ENCODE peak calls at places on chromosomes 1 and 21, in four cellular contexts. One of them, this sample, is unnamed.
A peak's percentile ranks its signal among the peaks of the same experiment; 100 is the strongest.

GRCh38 chr1:64950284-64950809 is 16.0 kb downstream of the JAK1 start:
- DNase-seq in glutamatergic neuron: no peak
- DNase-seq in RWPE1: no peak
- DNase-seq in GM23338: no peak
- DNase-seq in this sample: no peak

GRCh38 chr1:37765937-37766664 is 1.2 kb upstream of the EPHA10 start:
- DNase-seq in glutamatergic neuron: peak; percentile 33
- DNase-seq in GM23338: peak; percentile 75
- DNase-seq in RWPE1: no peak
- DNase-seq in this sample: no peak

GRCh38 chr1:184854036-184854435 is 99.4 kb upstream of the EDEM3 start:
- DNase-seq in GM23338: no peak
- DNase-seq in RWPE1: no peak
- DNase-seq in glutamatergic neuron: no peak
- DNase-seq in this sample: no peak

GRCh38 chr1:10836726-10837125 is 40.3 kb upstream of the CASZ1 start:
- DNase-seq in RWPE1: no peak
- DNase-seq in GM23338: peak; percentile 49
- DNase-seq in glutamatergic neuron: no peak
- DNase-seq in this sample: no peak

GRCh38 chr1:207407655-207408256 is 46.4 kb upstream of the CR2 start:
- DNase-seq in GM23338: no peak
- DNase-seq in glutamatergic neuron: no peak
- DNase-seq in RWPE1: no peak
- DNase-seq in this sample: no peak

GRCh38 chr21:46109251-46110221 is 11.6 kb downstream of the COL6A2 start:
- DNase-seq in RWPE1: no peak
- DNase-seq in glutamatergic neuron: peak; percentile 7
- DNase-seq in GM23338: no peak
- DNase-seq in this sample: no peak

GRCh38 chr1:24830680-24831272 is 85.5 kb downstream of the CLIC4 start:
- DNase-seq in GM23338: peak; percentile 82
- DNase-seq in glutamatergic neuron: no peak
- DNase-seq in RWPE1: peak; percentile 42
- DNase-seq in this sample: no peak

GRCh38 chr1:6329851-6330250 is 63.7 kb downstream of the ACOT7 start:
- DNase-seq in glutamatergic neuron: no peak
- DNase-seq in GM23338: no peak
- DNase-seq in RWPE1: no peak
- DNase-seq in this sample: no peak

GRCh38 chr1:176987016-176987415 is 177.5 kb downstream of the ASTN1 start:
- DNase-seq in RWPE1: no peak
- DNase-seq in GM23338: no peak
- DNase-seq in glutamatergic neuron: no peak
- DNase-seq in this sample: no peak

GRCh38 chr1:213374369-213374768 is 323.3 kb downstream of the RPS6KC1 start:
- DNase-seq in GM23338: peak; percentile 90
- DNase-seq in glutamatergic neuron: peak; percentile 93
- DNase-seq in RWPE1: peak; percentile 65
- DNase-seq in this sample: no peak

GRCh38 chr1:245915851-245916250 is 591.2 kb downstream of the SMYD3 start:
- DNase-seq in glutamatergic neuron: no peak
- DNase-seq in GM23338: no peak
- DNase-seq in RWPE1: no peak
- DNase-seq in this sample: no peak

GRCh38 chr1:63122051-63122450 is 200.3 kb upstream of the FOXD3 start:
- DNase-seq in RWPE1: no peak
- DNase-seq in glutamatergic neuron: peak; percentile 29
- DNase-seq in GM23338: no peak
- DNase-seq in this sample: no peak

GRCh38 chr21:44594406-44594916 is 2.2 kb upstream of the KRTAP10-6 start:
- DNase-seq in RWPE1: no peak
- DNase-seq in GM23338: no peak
- DNase-seq in glutamatergic neuron: no peak
- DNase-seq in this sample: no peak

GRCh38 chr1:11893907-11894251 is 32.3 kb downstream of the KIAA2013 start:
- DNase-seq in GM23338: peak; percentile 84
- DNase-seq in glutamatergic neuron: peak; percentile 77
- DNase-seq in RWPE1: peak; percentile 84
- DNase-seq in this sample: peak; percentile 87

GRCh38 chr21:39003982-39004775 is 179.1 kb downstream of the PSMG1 start:
- DNase-seq in RWPE1: no peak
- DNase-seq in glutamatergic neuron: no peak
- DNase-seq in GM23338: no peak
- DNase-seq in this sample: no peak

GRCh38 chr1:5994713-5995621 is 2.7 kb upstream of the NPHP4 start:
- DNase-seq in glutamatergic neuron: peak; percentile 10
- DNase-seq in RWPE1: no peak
- DNase-seq in GM23338: peak; percentile 22
- DNase-seq in this sample: peak; percentile 73

GRCh38 chr1:147598631-147599361 is 57.5 kb downstream of the BCL9 start:
- DNase-seq in GM23338: peak; percentile 70
- DNase-seq in glutamatergic neuron: peak; percentile 67
- DNase-seq in RWPE1: no peak
- DNase-seq in this sample: peak; percentile 80